ENCODE peak calls at places on chromosomes 16 and 17, in four cellular contexts. Y is left ventricle myocardium inferior, F is neural progenitor cell, M is body of pancreas. N is an unnamed sample.

GRCh38 chr16:52921104-52921503 is 131.6 kb downstream of the CHD9NB start:
- DNase-seq in Y (no peak), F (no peak), M (no peak), N (no peak)

GRCh38 chr16:20898938-20899502 is 1.1 kb downstream of the DCUN1D3 start:
- DNase-seq in Y (no peak), F (no peak), M (no peak), N (no peak)

GRCh38 chr16:88926374-88926990 is 50.5 kb downstream of the CBFA2T3 start:
- DNase-seq in Y (no peak), F (peak; percentile 58), M (no peak), N (no peak)

GRCh38 chr16:52386694-52387093 is 160.2 kb downstream of the TOX3 start:
- DNase-seq in Y (no peak), F (no peak), M (no peak), N (no peak)

GRCh38 chr17:19744492-19744891 is 3.6 kb downstream of the ALDH3A1 start:
- DNase-seq in Y (no peak), F (no peak), M (no peak), N (peak; percentile 30)

GRCh38 chr17:1398900-1399299 is 1.1 kb downstream of the YWHAE start:
- DNase-seq in Y (no peak), F (peak; percentile 23), M (peak; percentile 16), N (peak; percentile 16)

GRCh38 chr17:20172378-20172775 is 163.2 kb downstream of the SPECC1 start:
- DNase-seq in Y (no peak), F (no peak), M (no peak), N (no peak)

GRCh38 chr16:79673635-79674034 is 73.1 kb upstream of the MAF start:
- DNase-seq in Y (no peak), F (no peak), M (no peak), N (no peak)

GRCh38 chr16:8886593-8887437 is 4.7 kb downstream of the LITAFD start:
- DNase-seq in Y (no peak), F (no peak), M (no peak), N (no peak)

GRCh38 chr17:81365148-81365600 is 30.1 kb upstream of the BAHCC1 start:
- DNase-seq in Y (no peak), F (peak; percentile 85), M (peak; percentile 79), N (peak; percentile 77)

GRCh38 chr16:31842864-31843263 is 30.7 kb upstream of the ZNF267 start:
- DNase-seq in Y (no peak), F (no peak), M (no peak), N (no peak)

GRCh38 chr16:30063893-30064745 is 1.4 kb upstream of the ALDOA start:
- DNase-seq in Y (peak; percentile 84), F (peak; percentile 64), M (peak; percentile 85), N (peak; percentile 80)

GRCh38 chr16:72844225-72844920 is 203.6 kb downstream of the ZFHX3 start:
- DNase-seq in Y (no peak), F (peak; percentile 43), M (no peak), N (no peak)

GRCh38 chr16:76226011-76226410 is 51.2 kb upstream of the CNTNAP4 start:
- DNase-seq in Y (no peak), F (no peak), M (no peak), N (no peak)

GRCh38 chr16:56189990-56190902 is 1.0 kb upstream of the GNAO1 start:
- DNase-seq in Y (no peak), F (peak; percentile 18), M (no peak), N (no peak)

GRCh38 chr16:54846761-54847160 is 83.9 kb upstream of the IRX5 start:
- DNase-seq in Y (no peak), F (no peak), M (peak; percentile 19), N (no peak)

GRCh38 chr17:69018022-69018615 is 42.6 kb downstream of the ABCA9 start:
- DNase-seq in Y (no peak), F (no peak), M (no peak), N (no peak)

GRCh38 chr17:67258836-67259468 is 14.0 kb upstream of the HELZ start:
- DNase-seq in Y (no peak), F (no peak), M (peak; percentile 25), N (peak; percentile 23)

GRCh38 chr16:50246299-50247122 is 19.8 kb upstream of the ADCY7 start:
- DNase-seq in Y (no peak), F (peak; percentile 67), M (no peak), N (no peak)

GRCh38 chr17:31877911-31878702 is 19.1 kb upstream of the COPRS start:
- DNase-seq in Y (no peak), F (no peak), M (no peak), N (no peak)

GRCh38 chr17:3796110-3796821 is 4.7 kb downstream of the ITGAE start:
- DNase-seq in Y (no peak), F (no peak), M (peak; percentile 50), N (peak; percentile 57)

DNA sequence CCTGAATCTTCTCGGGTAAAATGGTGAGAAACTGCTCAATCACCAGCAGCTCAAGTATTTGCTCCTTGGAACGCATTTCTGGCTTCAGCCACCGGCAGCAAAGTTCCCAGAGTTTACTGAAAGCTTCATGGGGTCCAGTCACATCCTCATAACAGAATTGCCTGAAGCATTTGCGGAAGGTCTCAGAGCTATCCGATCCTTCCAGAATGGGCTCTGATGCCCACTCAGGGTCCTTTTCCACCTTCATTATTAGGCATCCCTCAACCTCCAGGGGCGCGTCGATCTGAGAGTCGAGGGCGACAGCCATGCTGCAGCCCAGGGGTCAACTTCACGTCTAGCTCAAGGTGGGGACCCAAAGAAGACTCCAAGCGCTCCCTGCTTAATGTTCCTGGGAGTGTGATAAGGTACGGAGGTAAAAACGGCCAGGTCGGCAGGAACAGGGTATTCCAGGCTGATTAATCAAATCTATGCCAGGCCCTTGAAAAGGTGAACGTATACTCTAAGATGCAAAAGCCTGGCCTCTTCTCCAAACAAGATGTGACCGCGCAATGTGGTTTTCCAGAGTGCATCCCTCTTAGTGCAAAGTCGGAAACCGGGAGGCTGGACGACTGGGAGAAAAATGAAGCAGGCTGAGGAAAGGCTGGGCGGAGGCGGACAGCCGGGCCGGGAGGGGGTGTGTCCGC is 683 bp downstream of the ZKSCAN2 start:
- DNase-seq in Y (no peak), F (peak; percentile 45), M (no peak), N (peak; percentile 10)
- H3K27ac ChIP-seq in Y (peak overlapping the region; percentile 100), F (no peak overlapping the region), M (peak overlapping the region; percentile 92), N (peak overlapping the region; percentile 97)

DNA sequence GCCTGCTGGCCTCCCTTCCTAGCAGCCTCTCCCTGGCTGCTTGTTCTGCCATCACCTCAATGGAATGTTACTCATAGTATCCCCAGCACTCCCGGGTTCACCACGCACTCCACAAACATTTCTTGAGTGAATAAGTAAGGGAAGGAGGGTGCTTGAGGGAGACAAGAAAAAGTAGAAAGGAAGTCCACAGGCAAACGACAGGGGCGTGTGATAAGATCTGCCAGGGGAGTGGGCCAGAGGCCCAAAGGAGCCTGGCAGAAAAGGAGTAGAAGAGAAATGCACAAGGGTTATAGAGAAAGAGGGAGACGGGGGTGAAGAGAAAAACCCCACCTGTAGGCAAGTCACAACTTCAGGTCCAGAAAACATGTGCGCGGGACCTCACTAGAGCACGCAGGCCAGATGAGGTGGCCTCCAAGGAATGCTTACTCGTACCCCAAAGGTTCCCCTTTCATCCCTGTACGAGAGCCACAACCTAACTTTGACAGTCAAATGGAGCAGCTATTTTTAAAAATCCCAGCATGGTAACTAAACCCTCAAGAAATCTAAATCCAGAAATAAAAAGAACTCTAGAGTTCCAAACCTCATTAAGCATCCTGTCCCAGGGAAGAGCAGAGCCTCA is 6.6 kb downstream of the ZDHHC7 start:
- DNase-seq in Y (no peak), F (no peak), M (no peak), N (no peak)
- H3K4me3 ChIP-seq in Y (no peak overlapping the region), F (no peak overlapping the region), M (no peak overlapping the region), N (no peak overlapping the region)

DNA sequence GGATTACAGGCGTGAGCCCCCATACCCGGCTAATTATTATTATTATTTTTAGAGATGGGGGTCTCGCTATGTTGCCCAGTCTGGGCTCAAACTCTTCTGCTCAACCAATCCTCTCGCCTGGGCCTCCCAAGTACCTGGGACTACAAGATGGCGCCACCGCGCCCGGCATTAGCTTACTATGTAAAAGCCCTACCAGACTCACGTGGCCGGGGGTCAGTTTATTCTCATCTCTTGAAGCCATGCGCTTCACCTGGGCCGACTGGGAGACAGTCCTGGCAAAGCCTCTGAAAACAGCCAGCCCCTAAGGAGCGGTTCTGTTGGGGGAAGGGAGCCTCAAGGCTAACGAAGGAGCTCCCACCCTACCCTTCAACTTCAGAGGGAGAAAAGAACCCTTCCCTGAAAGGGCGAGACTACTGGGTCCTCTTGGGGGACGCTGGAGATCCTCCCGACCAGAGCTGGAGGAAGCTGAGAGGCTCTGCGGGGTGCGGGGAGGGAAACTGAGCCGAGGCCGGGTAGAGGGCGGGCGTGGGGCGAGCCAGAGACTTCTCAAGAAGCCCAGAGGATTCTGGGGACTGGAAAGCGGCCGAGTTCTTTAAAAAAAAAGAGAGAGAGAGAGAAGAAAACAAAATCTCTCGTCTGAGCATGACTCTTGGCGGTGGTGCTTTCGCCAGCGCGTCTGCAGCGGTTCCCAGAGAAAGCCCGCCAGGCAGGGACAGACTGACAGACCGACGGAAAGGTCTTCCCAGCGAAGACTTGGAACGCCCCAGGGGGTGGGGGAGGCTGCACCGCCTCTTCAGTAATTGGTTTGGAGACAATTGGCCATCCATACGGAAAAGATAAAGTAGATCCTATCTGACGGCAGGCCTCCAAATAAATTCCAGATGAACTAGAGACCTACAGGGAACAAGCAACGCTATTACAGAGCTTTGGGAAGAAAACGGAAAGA is 5.6 kb upstream of the TUBG2 start:
- DNase-seq in Y (peak; percentile 72), F (peak; percentile 59), M (peak; percentile 81), N (peak; percentile 31)
- H3K27ac ChIP-seq in Y (peak overlapping the region; percentile 80), F (no peak overlapping the region), M (no peak overlapping the region), N (peak overlapping the region; percentile 74)

GRCh38 chr16:66872524-66872923 is 7.8 kb upstream of the PDP2 start:
- DNase-seq in Y (no peak), F (no peak), M (no peak), N (no peak)
- H3K4me3 ChIP-seq in Y (peak overlapping the region; percentile 56), F (peak overlapping the region; percentile 40), M (no peak overlapping the region), N (peak overlapping the region; percentile 28)

GRCh38 chr17:38354466-38354865 is 2.8 kb downstream of the SOCS7 start:
- DNase-seq in Y (no peak), F (no peak), M (no peak), N (no peak)

GRCh38 chr17:38351412-38352222 is at the start of gene SOCS7:
- DNase-seq in Y (peak; percentile 95), F (peak; percentile 96), M (peak; percentile 95), N (peak; percentile 95)

GRCh38 chr17:38353084-38353604 is 1.5 kb downstream of the SOCS7 start:
- DNase-seq in Y (no peak), F (no peak), M (no peak), N (no peak)

GRCh38 chr17:38353668-38354067 is 2.0 kb downstream of the SOCS7 start:
- DNase-seq in Y (no peak), F (no peak), M (no peak), N (no peak)

GRCh38 chr17:38352245-38353083 is 820 bp downstream of the SOCS7 start:
- DNase-seq in Y (peak; percentile 26), F (peak; percentile 58), M (peak; percentile 35), N (peak; percentile 31)
- H3K27ac ChIP-seq in Y (peak overlapping the region; percentile 88), F (no peak overlapping the region), M (peak overlapping the region; percentile 88), N (peak overlapping the region; percentile 93)

GRCh38 chr16:27317738-27318398 is 4.1 kb downstream of the IL4R start:
- DNase-seq in Y (no peak), F (no peak), M (no peak), N (no peak)
- H3K4me3 ChIP-seq in Y (no peak overlapping the region), F (no peak overlapping the region), M (no peak overlapping the region), N (no peak overlapping the region)

GRCh38 chr17:16442141-16442540 is 26.8 kb downstream of the TRPV2 start:
- DNase-seq in Y (no peak), F (peak; percentile 23), M (no peak), N (no peak)
- H3K27ac ChIP-seq in Y (no peak overlapping the region), F (peak overlapping the region; percentile 64), M (no peak overlapping the region), N (peak overlapping the region; percentile 7)

GRCh38 chr17:8060274-8060673 is 21.4 kb downstream of the ALOX15B start:
- DNase-seq in Y (no peak), F (peak; percentile 90), M (peak; percentile 77), N (peak; percentile 66)
- H3K4me3 ChIP-seq in Y (no peak overlapping the region), F (no peak overlapping the region), M (no peak overlapping the region), N (no peak overlapping the region)

GRCh38 chr16:16877061-16877460 is 498.1 kb downstream of the NPIPA7 start:
- DNase-seq in Y (no peak), F (no peak), M (no peak), N (no peak)
- H3K27ac ChIP-seq in Y (no peak overlapping the region), F (no peak overlapping the region), M (no peak overlapping the region), N (no peak overlapping the region)

N was measured in transverse colon.